ENCODE peak calls at places on chromosomes 4 and X, in seven cellular contexts. D, Q, J, E, I, C and L are unnamed samples.

GRCh38 chr4:101871962-101872676 is 81.6 kb downstream of the BANK1 start:
- DNase-seq in E (no peak), J (no peak), C (no peak), D (no peak), I (no peak), Q (no peak), L (no peak)

GRCh38 chr4:131488772-131489171 is 1660.3 kb upstream of the PCDH10 start:
- DNase-seq in Q (no peak), E (no peak), D (no peak), C (no peak), I (no peak), J (no peak), L (no peak)

GRCh38 chrX:124348152-124348551 is 1.8 kb downstream of the SH2D1A start:
- DNase-seq in C (no peak), J (no peak), I (no peak), E (no peak), Q (no peak), D (no peak), L (no peak)

GRCh38 chr4:102301167-102301566 is 44.1 kb downstream of the SLC39A8 start:
- DNase-seq in J (no peak), C (no peak), E (no peak), Q (no peak), I (no peak), D (no peak), L (no peak)

GRCh38 chr4:167265231-167265630 is 30.9 kb upstream of the SPOCK3 start:
- DNase-seq in Q (no peak), D (no peak), J (no peak), C (no peak), I (no peak), E (no peak), L (no peak)

GRCh38 chr4:128283071-128283470 is 4.5 kb downstream of the PGRMC2 start:
- DNase-seq in J (no peak), D (no peak), C (no peak), Q (no peak), E (no peak), I (no peak), L (no peak)

GRCh38 chr4:155807021-155807420 is 48.2 kb downstream of the GUCY1B1 start:
- DNase-seq in E (peak; percentile 5), Q (no peak), C (no peak), I (no peak), D (no peak), J (no peak), L (no peak)

GRCh38 chr4:52936729-52937128 is 74.6 kb downstream of the RASL11B start:
- DNase-seq in J (no peak), E (no peak), D (no peak), I (no peak), C (no peak), Q (no peak), L (no peak)

GRCh38 chr4:5724377-5724776 is 13.4 kb downstream of the EVC start:
- DNase-seq in D (no peak), Q (no peak), J (no peak), C (no peak), E (no peak), I (no peak), L (no peak)

GRCh38 chr4:6446538-6447451 is 25.6 kb downstream of the PPP2R2C start:
- DNase-seq in J (no peak), D (no peak), Q (no peak), I (no peak), E (no peak), C (peak; percentile 72), L (no peak)

GRCh38 chrX:78133561-78133960 is 5.9 kb downstream of the TAF9B start:
- DNase-seq in C (no peak), E (no peak), Q (no peak), D (no peak), I (no peak), J (no peak), L (no peak)

GRCh38 chr4:76213415-76214268 is at the start of gene SCARB2:
- DNase-seq in C (peak; percentile 95), J (peak; percentile 83), E (peak; percentile 80), Q (peak; percentile 67), I (peak; percentile 65), D (peak; percentile 68), L (peak; percentile 62)

GRCh38 chrX:127038065-127038464 is 218.5 kb downstream of the PRR32 start:
- DNase-seq in Q (no peak), D (no peak), J (peak; percentile 33), C (peak; percentile 21), I (no peak), E (no peak), L (no peak)

GRCh38 chr4:56757270-56757746 is 64.2 kb downstream of the SPINK2 start:
- DNase-seq in Q (no peak), I (no peak), J (peak; percentile 72), E (peak; percentile 59), C (peak; percentile 66), D (peak; percentile 17), L (no peak)

GRCh38 chr4:82125170-82125862 is 248.5 kb downstream of the HNRNPD start:
- DNase-seq in Q (no peak), I (no peak), C (no peak), D (no peak), E (no peak), J (no peak), L (no peak)

GRCh38 chr4:26583865-26584652 is at the start of gene TBC1D19:
- DNase-seq in I (peak; percentile 80), C (peak; percentile 97), J (peak; percentile 87), E (peak; percentile 82), D (peak; percentile 84), Q (peak; percentile 71), L (peak; percentile 65)

GRCh38 chr4:6987566-6987920 is 55.6 kb upstream of the TADA2B start:
- DNase-seq in J (peak; percentile 44), E (peak; percentile 42), D (no peak), I (no peak), Q (no peak), C (no peak), L (no peak)

GRCh38 chr4:172480471-172480870 is 667.3 kb downstream of the GALNTL6 start:
- DNase-seq in J (no peak), Q (no peak), E (no peak), C (no peak), D (no peak), I (no peak), L (no peak)

GRCh38 chr4:114019972-114020358 is 40.5 kb upstream of the ARSJ start:
- DNase-seq in J (no peak), E (no peak), C (no peak), D (no peak), I (no peak), Q (no peak), L (no peak)

GRCh38 chrX:78517124-78517523 is 142.0 kb downstream of the RTL3 start:
- DNase-seq in D (peak; percentile 42), I (no peak), J (no peak), C (no peak), Q (no peak), E (no peak), L (no peak)

GRCh38 chr4:105666693-105667092 is 41.8 kb downstream of the INTS12 start:
- DNase-seq in D (no peak), Q (no peak), I (no peak), C (peak; percentile 43), J (peak; percentile 51), E (peak; percentile 25), L (no peak)

GRCh38 chr4:138663883-138664282 is 351.7 kb upstream of the NOCT start:
- DNase-seq in Q (no peak), E (no peak), D (no peak), I (no peak), J (no peak), C (no peak), L (no peak)

GRCh38 chr4:55458611-55459010 is 62.9 kb downstream of the TMEM165 start:
- DNase-seq in I (no peak), E (no peak), C (no peak), Q (no peak), J (peak; percentile 12), D (no peak), L (no peak)

GRCh38 chrX:38817004-38817703 is 15.9 kb downstream of the MID1IP1 start:
- DNase-seq in C (peak; percentile 65), I (no peak), E (no peak), J (peak; percentile 27), D (no peak), Q (no peak), L (no peak)

GRCh38 chr4:40648742-40649281 is 19.1 kb upstream of the RBM47 start:
- DNase-seq in J (no peak), E (no peak), I (no peak), C (no peak), D (no peak), Q (no peak), L (no peak)

GRCh38 chr4:139666735-139667266 is 1.2 kb downstream of the MGST2 start:
- DNase-seq in J (peak; percentile 71), Q (no peak), E (no peak), C (peak; percentile 86), I (no peak), D (no peak), L (no peak)

GRCh38 chrX:102339312-102340298 is 92.6 kb downstream of the NXF2 start:
- DNase-seq in Q (no peak), D (peak; percentile 10), I (no peak), C (peak; percentile 2), J (no peak), E (no peak), L (no peak)

GRCh38 chr4:657338-658030 is 16.6 kb downstream of the ATP5ME start:
- DNase-seq in I (no peak), C (peak; percentile 29), D (no peak), Q (no peak), J (no peak), E (no peak), L (no peak)

GRCh38 chr4:35506161-35506560 is 738.2 kb downstream of the ARAP2 start:
- DNase-seq in E (no peak), J (no peak), D (no peak), C (no peak), I (no peak), Q (no peak), L (no peak)

GRCh38 chr4:38678078-38678477 is 14.1 kb downstream of the KLF3 start:
- DNase-seq in I (no peak), C (peak; percentile 16), Q (no peak), J (no peak), D (no peak), E (peak; percentile 88), L (no peak)

GRCh38 chrX:40266490-40267333 is 169.0 kb upstream of the BCOR start:
- DNase-seq in E (peak; percentile 46), Q (peak; percentile 2), I (peak; percentile 5), J (peak; percentile 44), C (peak; percentile 87), D (peak; percentile 35), L (peak; percentile 41)

GRCh38 chr4:7135389-7135746 is 57.0 kb upstream of the SORCS2 start:
- DNase-seq in I (no peak), Q (no peak), J (no peak), E (peak; percentile 9), C (peak; percentile 47), D (no peak), L (no peak)

GRCh38 chrX:68048774-68049173 is 384.5 kb downstream of the OPHN1 start:
- DNase-seq in D (no peak), C (no peak), E (no peak), I (no peak), J (no peak), Q (no peak), L (no peak)

GRCh38 chr4:88969271-88969670 is 87.7 kb downstream of the FAM13A start:
- DNase-seq in C (no peak), E (no peak), D (no peak), Q (no peak), J (no peak), I (no peak), L (no peak)

GRCh38 chr4:83855044-83855443 is 319.1 kb downstream of the GPAT3 start:
- DNase-seq in E (peak; percentile 95), J (peak; percentile 65), Q (no peak), D (no peak), I (no peak), C (peak; percentile 60), L (no peak)

GRCh38 chr4:109847896-109848442 is at the start of gene LRIT3:
- DNase-seq in I (no peak), E (no peak), D (no peak), Q (no peak), C (no peak), J (no peak), L (no peak)

GRCh38 chr4:184808719-184809062 is 17.1 kb downstream of the ACSL1 start:
- DNase-seq in E (no peak), D (no peak), J (no peak), Q (no peak), C (no peak), I (no peak), L (no peak)

GRCh38 chrX:132648870-132649269 is 160.0 kb upstream of the MBNL3 start:
- DNase-seq in D (no peak), I (no peak), J (no peak), E (no peak), Q (no peak), C (no peak), L (no peak)